ENCODE peak calls at places on chromosome 20, in five cellular contexts. Y, K, H, C and V are unnamed samples.

GRCh38 chr20:30168800-30169138 is 1088.7 kb upstream of the DEFB115 start:
- DNase-seq in C (no peak), Y (no peak), H (no peak), K (no peak), V (no peak)

GRCh38 chr20:25308671-25309394 is 60.9 kb downstream of the PYGB start:
- DNase-seq in H (no peak), C (no peak), Y (no peak), K (no peak), V (no peak)

GRCh38 chr20:3818155-3819151 is 1.9 kb upstream of the AP5S1 start:
- DNase-seq in H (peak; percentile 65), C (no peak), Y (peak; percentile 78), K (peak; percentile 78), V (no peak)

GRCh38 chr20:50322703-50323131 is 132.1 kb downstream of the CEBPB start:
- DNase-seq in H (no peak), Y (no peak), K (no peak), C (no peak), V (no peak)

GRCh38 chr20:35953411-35954199 is 697 bp downstream of the SCAND1 start:
- DNase-seq in Y (no peak), C (peak; percentile 77), K (no peak), H (peak; percentile 47), V (peak; percentile 81)

GRCh38 chr20:3071610-3072529 is at the start of gene OXT:
- DNase-seq in H (peak; percentile 34), C (no peak), Y (no peak), K (no peak), V (peak; percentile 65)

GRCh38 chr20:44580581-44581268 is 1.7 kb upstream of the PKIG start:
- DNase-seq in C (no peak), K (no peak), H (no peak), Y (no peak), V (no peak)

GRCh38 chr20:33096921-33097320 is 17.5 kb downstream of the BPIFB4 start:
- DNase-seq in Y (no peak), K (no peak), C (no peak), H (no peak), V (no peak)

GRCh38 chr20:25296094-25297093 is 48.5 kb downstream of the PYGB start:
- DNase-seq in C (no peak), H (peak; percentile 59), K (no peak), Y (no peak), V (peak; percentile 32)